ENCODE peak calls at places on chromosomes 4 and X, in nine cellular contexts. J is tibial nerve, C is GM12878, R is stomach, O is A549, Z is transverse colon, D is ovary, I is sigmoid colon, A is SK-N-SH. B is an unnamed sample. For H3K4me1, the result is how much of the 10 kb centered on the place peaks cover.

GRCh38 chr4:743463-744211 is 38.0 kb downstream of the PCGF3 start:
- DNase-seq in J (no peak), C (no peak), R (no peak), O (no peak), Z (no peak), D (no peak), I (no peak), A (no peak), B (no peak)

GRCh38 chr4:170464614-170465197 is 374.9 kb upstream of the AADAT start:
- DNase-seq in J (no peak), C (no peak), R (no peak), O (no peak), Z (no peak), D (no peak), I (no peak), A (no peak), B (no peak)

GRCh38 chr4:174217273-174218126 is 66.0 kb downstream of the FBXO8 start:
- DNase-seq in J (no peak), C (no peak), R (no peak), O (no peak), Z (no peak), D (peak), I (no peak), A (peak), B (no peak)

GRCh38 chr4:176718881-176719280 is 73.8 kb downstream of the VEGFC start:
- DNase-seq in J (no peak), C (no peak), R (no peak), O (no peak), Z (no peak), D (no peak), I (no peak), A (no peak), B (no peak)

GRCh38 chr4:162056947-162057346 is 106.9 kb downstream of the FSTL5 start:
- DNase-seq in J (no peak), C (no peak), R (no peak), O (no peak), Z (no peak), D (no peak), I (no peak), A (peak), B (no peak)

GRCh38 chrX:109847257-109848187 is 114.5 kb upstream of the ACSL4 start:
- DNase-seq in J (peak), C (no peak), R (no peak), O (peak), Z (no peak), D (peak), I (no peak), A (no peak), B (no peak)

GRCh38 chr4:158211288-158211687 is 1.0 kb downstream of the TMEM144 start:
- DNase-seq in J (no peak), C (no peak), R (peak), O (no peak), Z (peak), D (no peak), I (no peak), A (no peak), B (no peak)

GRCh38 chr4:130479020-130479419 is 1383.1 kb downstream of the C4orf33 start:
- DNase-seq in J (no peak), C (no peak), R (no peak), O (no peak), Z (no peak), D (no peak), I (no peak), A (no peak), B (no peak)

GRCh38 chr4:155522201-155522600 is 144.4 kb upstream of the GUCY1A1 start:
- DNase-seq in J (no peak), C (no peak), R (no peak), O (no peak), Z (no peak), D (no peak), I (no peak), A (no peak), B (no peak)

GRCh38 chr4:6627832-6628231 is 12.7 kb upstream of the MRFAP1 start:
- DNase-seq in J (no peak), C (no peak), R (no peak), O (no peak), Z (no peak), D (no peak), I (no peak), A (no peak), B (no peak)

GRCh38 chrX:9534686-9535085 is 69.8 kb downstream of the TBL1X start:
- DNase-seq in J (no peak), C (no peak), R (no peak), O (no peak), Z (no peak), D (no peak), I (no peak), A (no peak), B (no peak)

GRCh38 chr4:7396186-7396585 is 38.5 kb downstream of the PSAPL1 start:
- DNase-seq in J (no peak), C (no peak), R (no peak), O (no peak), Z (no peak), D (peak), I (no peak), A (no peak), B (peak)

GRCh38 chr4:127055349-127055748 is 577.4 kb upstream of the INTU start:
- DNase-seq in J (no peak), C (no peak), R (no peak), O (no peak), Z (no peak), D (no peak), I (no peak), A (no peak), B (no peak)

GRCh38 chrX:149371984-149372383 is 133.1 kb downstream of the IDS start:
- DNase-seq in J (no peak), C (no peak), R (no peak), O (no peak), Z (no peak), D (no peak), I (no peak), A (no peak), B (no peak)
- TF ChIP-seq EP300 in J (no peak), C (no peak), R (no peak), O (no peak), Z (no peak), D (no peak), I (no peak), A (no peak), B (no peak)

DNA sequence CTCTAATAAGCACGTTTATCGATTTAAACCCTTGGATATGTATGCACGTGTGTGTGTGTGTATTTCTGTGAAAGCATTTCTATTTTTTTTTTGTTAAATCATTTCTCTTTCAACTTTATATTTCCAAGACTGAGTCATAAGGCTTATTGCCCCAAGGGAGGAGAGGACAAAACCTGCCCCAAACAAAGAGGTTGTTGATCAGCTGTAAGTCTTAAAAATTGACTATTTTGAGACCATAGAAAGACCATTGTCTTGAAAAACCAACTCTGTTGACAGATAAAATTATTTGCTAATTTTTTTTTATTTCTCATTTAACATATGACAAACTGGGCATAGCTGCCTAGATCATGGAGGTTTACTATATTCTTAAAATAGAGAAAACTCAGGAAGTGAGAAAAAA is 222.4 kb downstream of the FMR1NB start:
- DNase-seq in J (no peak), C (no peak), R (no peak), O (no peak), Z (no peak), D (no peak), I (no peak), A (no peak), B (no peak)
- H3K4me1 ChIP-seq in J (under half), C (under half), R (under half), O (under half), Z (under half), D (under half), I (under half), A (under half), B (under half)

DNA sequence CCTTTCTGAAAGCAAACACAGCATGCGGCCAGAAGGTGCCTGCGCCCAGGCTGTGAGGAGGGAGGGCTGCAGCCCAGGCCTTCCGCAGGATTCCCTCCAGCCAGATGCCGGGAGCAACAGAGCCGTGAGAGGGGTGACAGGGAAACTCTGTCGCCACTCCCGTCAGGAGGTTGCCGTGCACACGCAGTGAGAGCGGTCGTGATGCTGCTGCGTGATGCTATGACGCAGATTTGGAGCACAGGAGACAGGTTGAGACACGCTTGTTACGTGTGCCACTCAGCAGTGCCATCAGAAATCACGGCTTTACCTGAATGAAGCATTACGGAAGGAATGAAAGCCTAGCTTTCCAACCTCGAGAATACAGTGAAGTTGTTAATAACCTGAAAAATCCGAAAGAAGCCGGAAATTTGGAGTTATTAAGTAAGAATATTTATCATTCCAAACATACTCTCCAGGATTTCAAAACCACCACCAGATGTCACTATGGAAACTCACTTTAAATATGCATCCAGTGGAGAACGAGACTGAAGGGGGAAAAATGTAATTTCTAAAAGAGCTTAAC is 54.4 kb downstream of the FAT1 start:
- DNase-seq in J (peak), C (no peak), R (no peak), O (no peak), Z (no peak), D (no peak), I (peak), A (peak), B (no peak)
- H3K4me3 ChIP-seq in J (no peak), C (no peak), R (no peak), O (no peak), Z (no peak), D (no peak), I (no peak), A (no peak), B (no peak)

DNA sequence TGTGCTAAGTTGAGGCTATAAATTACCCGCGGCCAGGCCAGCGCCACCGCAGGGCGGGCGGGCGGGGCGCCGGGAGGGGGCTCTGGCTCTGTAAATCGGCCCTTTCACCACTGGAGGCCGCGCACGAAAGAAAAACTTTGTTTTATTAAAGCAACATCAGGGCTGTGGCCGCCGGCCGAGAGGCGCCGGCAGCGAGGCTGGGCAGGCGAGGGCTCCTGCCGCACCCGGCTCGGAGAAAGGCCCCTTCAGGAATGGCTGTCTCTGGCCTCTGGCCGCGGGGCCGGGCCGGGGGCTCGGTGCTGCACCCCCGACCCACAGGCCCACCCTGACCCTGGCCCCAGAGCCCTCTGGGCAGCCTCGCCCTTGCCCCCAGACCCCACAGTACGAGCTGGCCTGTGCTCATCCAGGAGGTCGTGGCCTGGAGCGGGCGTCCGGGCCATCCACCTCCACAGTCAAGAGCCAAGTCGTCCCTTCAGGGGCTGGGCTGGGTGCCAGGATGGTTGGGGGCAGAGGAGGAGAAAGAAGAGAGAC is 29.5 kb upstream of the FGFR3 start:
- DNase-seq in J (peak), C (no peak), R (peak), O (no peak), Z (peak), D (peak), I (no peak), A (peak), B (no peak)
- TF ChIP-seq EP300 in J (no peak), C (no peak), R (no peak), O (no peak), Z (no peak), D (no peak), I (no peak), A (no peak), B (no peak)

DNA sequence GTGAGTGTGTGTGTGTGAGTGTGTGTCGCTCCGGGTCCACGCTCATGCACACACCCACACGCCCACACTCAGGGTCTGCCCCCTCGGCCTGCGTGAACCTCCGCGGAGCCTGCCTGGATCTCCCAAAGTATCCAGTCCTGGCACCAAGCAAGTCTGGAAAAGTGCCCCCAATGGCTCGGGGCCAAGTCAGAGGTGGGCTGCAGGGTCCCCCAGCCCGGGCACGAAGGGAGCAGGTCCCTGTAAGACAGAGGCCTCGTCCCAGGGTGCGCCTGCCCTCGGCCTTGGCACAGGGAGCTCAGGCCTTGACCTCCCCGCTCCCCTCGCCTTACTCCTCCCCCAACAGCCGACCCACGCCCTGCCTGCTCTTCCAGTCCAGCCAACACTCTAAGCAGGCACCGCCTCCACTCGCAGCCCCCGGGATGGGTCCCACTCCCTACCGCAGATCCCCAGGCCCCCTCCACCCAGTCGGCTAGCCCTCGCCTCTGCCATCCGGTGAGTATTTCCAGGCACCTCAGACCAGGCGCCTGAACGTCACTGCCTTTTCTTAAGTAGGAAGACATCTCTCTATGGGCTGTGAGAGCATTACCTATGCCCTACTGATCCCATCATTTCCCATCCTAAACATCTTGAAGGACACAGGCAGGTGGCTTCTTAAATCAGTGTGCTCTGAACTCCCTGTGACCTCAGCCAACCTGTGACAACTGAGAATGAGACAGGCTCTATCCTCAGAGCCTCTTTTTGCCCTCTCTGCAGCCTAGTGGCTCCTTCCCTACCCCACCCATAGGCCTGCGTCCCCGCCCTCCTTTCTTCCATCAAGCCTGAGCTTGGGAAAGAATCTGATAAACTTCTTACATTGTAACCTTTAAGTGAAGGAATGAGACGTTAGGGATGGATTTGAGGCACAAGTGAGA is 704 bp downstream of the FAM114A1 start:
- DNase-seq in J (peak), C (no peak), R (peak), O (no peak), Z (peak), D (peak), I (peak), A (no peak), B (peak)
- H3K4me1 ChIP-seq in J (under half), C (under half), R (under half), O (under half), Z (under half), D (under half), I (half or more), A (under half), B (half or more)